ENCODE peak calls at places on chromosomes 13 and 19, in eight cellular contexts. F, O, T, D, E, Z, B and S are unnamed samples.

GRCh38 chr13:105147481-105147880 is 1388.0 kb downstream of the EFNB2 start:
- DNase-seq in F (no peak), O (no peak), T (no peak), D (no peak), E (no peak), Z (no peak), B (no peak), S (no peak)

GRCh38 chr13:87777395-87777794 is 106.2 kb downstream of the SLITRK5 start:
- DNase-seq in F (no peak), O (no peak), T (no peak), D (peak; percentile 34), E (no peak), Z (no peak), B (peak; percentile 41), S (no peak)

GRCh38 chr13:93786846-93787245 is 560.2 kb downstream of the GPC6 start:
- DNase-seq in F (no peak), O (no peak), T (no peak), D (no peak), E (no peak), Z (no peak), B (no peak), S (no peak)

GRCh38 chr19:54207908-54208783 is 7.5 kb downstream of the RPS9 start:
- DNase-seq in F (no peak), O (peak; percentile 37), T (no peak), D (peak; percentile 58), E (no peak), Z (peak; percentile 49), B (peak; percentile 40), S (peak; percentile 57)

GRCh38 chr13:100674363-100674847 is at the start of gene TMTC4:
- DNase-seq in F (no peak), O (no peak), T (no peak), D (no peak), E (no peak), Z (no peak), B (no peak), S (no peak)

GRCh38 chr13:113981201-113981605 is 7.3 kb upstream of the C13orf46 start:
- DNase-seq in F (no peak), O (peak; percentile 92), T (peak; percentile 97), D (peak; percentile 84), E (no peak), Z (peak; percentile 38), B (peak; percentile 76), S (peak; percentile 91)

GRCh38 chr19:31969110-31969509 is 376.3 kb upstream of the ZNF507 start:
- DNase-seq in F (no peak), O (no peak), T (no peak), D (no peak), E (no peak), Z (no peak), B (no peak), S (no peak)

GRCh38 chr13:33349996-33350826 is 64.7 kb upstream of the STARD13 start:
- DNase-seq in F (peak; percentile 66), O (peak; percentile 74), T (peak; percentile 38), D (peak; percentile 39), E (no peak), Z (peak; percentile 49), B (peak; percentile 18), S (no peak)

GRCh38 chr19:6744381-6745288 is 5.2 kb downstream of the TRIP10 start:
- DNase-seq in F (peak; percentile 94), O (peak; percentile 86), T (peak; percentile 70), D (peak; percentile 79), E (no peak), Z (peak; percentile 88), B (peak; percentile 89), S (peak; percentile 27)

GRCh38 chr13:20351279-20352022 is 119.3 kb upstream of the GJB6 start:
- DNase-seq in F (peak; percentile 65), O (no peak), T (peak; percentile 5), D (peak; percentile 88), E (no peak), Z (peak; percentile 59), B (peak; percentile 42), S (no peak)

GRCh38 chr13:97749174-97749573 is 204.3 kb upstream of the IPO5 start:
- DNase-seq in F (no peak), O (no peak), T (peak; percentile 8), D (no peak), E (no peak), Z (peak; percentile 1), B (peak; percentile 75), S (no peak)

GRCh38 chr19:47190167-47190727 is 40.8 kb downstream of the BBC3 start:
- DNase-seq in F (peak; percentile 73), O (peak; percentile 70), T (peak; percentile 82), D (peak; percentile 89), E (no peak), Z (peak; percentile 64), B (peak; percentile 81), S (peak; percentile 65)

GRCh38 chr19:45164577-45165335 is 4.0 kb upstream of the NKPD1 start:
- DNase-seq in F (peak; percentile 74), O (peak; percentile 76), T (no peak), D (peak; percentile 45), E (peak; percentile 28), Z (peak; percentile 84), B (peak; percentile 22), S (no peak)

GRCh38 chr13:97928306-97928705 is 25.2 kb upstream of the IPO5 start:
- DNase-seq in F (no peak), O (no peak), T (no peak), D (no peak), E (no peak), Z (no peak), B (no peak), S (no peak)

GRCh38 chr19:54551950-54552912 is 21.4 kb upstream of the LILRA2 start:
- DNase-seq in F (no peak), O (peak; percentile 21), T (no peak), D (no peak), E (no peak), Z (no peak), B (no peak), S (no peak)

GRCh38 chr19:31408460-31409124 is 59.4 kb upstream of the TSHZ3 start:
- DNase-seq in F (peak; percentile 76), O (no peak), T (no peak), D (peak; percentile 84), E (no peak), Z (peak; percentile 82), B (peak; percentile 94), S (no peak)

GRCh38 chr13:99542788-99543406 is 41.6 kb downstream of the TM9SF2 start:
- DNase-seq in F (no peak), O (no peak), T (no peak), D (no peak), E (peak; percentile 76), Z (no peak), B (no peak), S (no peak)

GRCh38 chr19:4284176-4284958 is 5.3 kb downstream of the SHD start:
- DNase-seq in F (peak; percentile 50), O (peak; percentile 88), T (peak; percentile 92), D (no peak), E (no peak), Z (peak; percentile 69), B (peak; percentile 34), S (no peak)

GRCh38 chr13:19864018-19864338 is 529 bp upstream of the ZMYM5 start:
- DNase-seq in F (peak; percentile 70), O (peak; percentile 79), T (peak; percentile 66), D (peak; percentile 88), E (peak; percentile 65), Z (peak; percentile 78), B (peak; percentile 55), S (peak; percentile 15)

GRCh38 chr13:22926176-22927007 is 254.4 kb upstream of the SGCG start:
- DNase-seq in F (peak; percentile 75), O (peak; percentile 66), T (no peak), D (no peak), E (no peak), Z (no peak), B (no peak), S (no peak)

GRCh38 chr13:113121928-113122420 is 625 bp upstream of the F10 start:
- DNase-seq in F (no peak), O (no peak), T (no peak), D (no peak), E (no peak), Z (no peak), B (no peak), S (no peak)